ENCODE peak calls at places on chromosomes 4 and X, in five cellular contexts. G is endothelial cell of umbilical vein, L is astrocyte, Z is neural progenitor cell, U is PC-3. H is an unnamed sample.

GRCh38 chr4:163895369-163896005 is 401.0 kb downstream of the TMA16 start:
- DNase-seq in G (no peak), L (no peak), Z (no peak), U (no peak), H (no peak)

GRCh38 chr4:137994858-137995257 is 247.3 kb downstream of the SLC7A11 start:
- DNase-seq in G (no peak), L (peak), Z (no peak), U (no peak), H (no peak)

GRCh38 chr4:98253499-98253898 is 7.7 kb upstream of the RAP1GDS1 start:
- DNase-seq in G (no peak), L (no peak), Z (no peak), U (no peak), H (no peak)

GRCh38 chrX:128458888-128459287 is 406.7 kb upstream of the ACTRT1 start:
- DNase-seq in G (no peak), L (peak), Z (no peak), U (peak), H (no peak)

GRCh38 chr4:60432911-60433310 is 767.2 kb upstream of the ADGRL3 start:
- DNase-seq in G (no peak), L (no peak), Z (no peak), U (no peak), H (no peak)

GRCh38 chr4:70722199-70722791 is 531 bp downstream of the RUFY3 start:
- DNase-seq in G (no peak), L (peak), Z (no peak), U (no peak), H (no peak)

GRCh38 chr4:186900980-186901379 is 177.3 kb upstream of the FAT1 start:
- DNase-seq in G (no peak), L (peak), Z (no peak), U (no peak), H (no peak)

GRCh38 chr4:55625835-55626234 is 10.3 kb downstream of the NMU start:
- DNase-seq in G (no peak), L (no peak), Z (no peak), U (no peak), H (no peak)

GRCh38 chrX:2401201-2401589 is 99.6 kb downstream of the DHRSX start:
- DNase-seq in G (no peak), L (peak), Z (no peak), U (no peak), H (no peak)

GRCh38 chrX:12441376-12442128 is 303.3 kb downstream of the FRMPD4 start:
- DNase-seq in G (no peak), L (peak), Z (no peak), U (peak), H (no peak)

GRCh38 chrX:133297284-133297683 is 79.1 kb upstream of the TFDP3 start:
- DNase-seq in G (no peak), L (peak), Z (no peak), U (peak), H (peak)

GRCh38 chr4:137387924-137388323 is 144.4 kb downstream of the PCDH18 start:
- DNase-seq in G (peak), L (peak), Z (no peak), U (no peak), H (peak)

GRCh38 chr4:28176942-28177341 is 1316.3 kb downstream of the STIM2 start:
- DNase-seq in G (no peak), L (no peak), Z (no peak), U (no peak), H (no peak)

GRCh38 chrX:153600032-153600373 is 1.1 kb upstream of the CCNQ start:
- DNase-seq in G (no peak), L (no peak), Z (no peak), U (no peak), H (no peak)

GRCh38 chrX:150984164-150984824 is 1.2 kb downstream of the HMGB3 start:
- DNase-seq in G (no peak), L (no peak), Z (peak), U (no peak), H (peak)

GRCh38 chr4:47664051-47664826 is 173.6 kb downstream of the CORIN start:
- DNase-seq in G (no peak), L (no peak), Z (no peak), U (no peak), H (no peak)

GRCh38 chr4:111954546-111954945 is 190.7 kb upstream of the FAM241A start:
- DNase-seq in G (no peak), L (no peak), Z (no peak), U (no peak), H (no peak)

GRCh38 chr4:69786547-69786946 is 26.1 kb upstream of the SULT1B1 start:
- DNase-seq in G (no peak), L (no peak), Z (no peak), U (no peak), H (no peak)

GRCh38 chr4:159171287-159171686 is 68.4 kb downstream of the RAPGEF2 start:
- DNase-seq in G (no peak), L (peak), Z (no peak), U (peak), H (no peak)

GRCh38 chrX:23784487-23785301 is 1.7 kb downstream of the SAT1 start:
- DNase-seq in G (peak), L (peak), Z (no peak), U (peak), H (no peak)

GRCh38 chr4:147160908-147161513 is 215.3 kb upstream of the TTC29 start:
- DNase-seq in G (peak), L (peak), Z (peak), U (peak), H (peak)

GRCh38 chr4:95155759-95156451 is 392.9 kb downstream of the UNC5C start:
- DNase-seq in G (peak), L (peak), Z (peak), U (peak), H (peak)

GRCh38 chrX:104113237-104113965 is 1.1 kb downstream of the ZCCHC18 start:
- DNase-seq in G (peak), L (peak), Z (peak), U (peak), H (peak)

GRCh38 chr4:10701702-10702460 is 17.3 kb upstream of the CLNK start:
- DNase-seq in G (no peak), L (peak), Z (no peak), U (peak), H (no peak)

GRCh38 chrX:40368611-40369061 is 212.1 kb upstream of the ATP6AP2 start:
- DNase-seq in G (no peak), L (no peak), Z (no peak), U (no peak), H (no peak)

GRCh38 chrX:1111543-1112300 is 100.7 kb downstream of the CRLF2 start:
- DNase-seq in G (no peak), L (no peak), Z (peak), U (no peak), H (no peak)

GRCh38 chrX:118973389-118974087 is 880 bp upstream of the LONRF3 start:
- DNase-seq in G (no peak), L (no peak), Z (peak), U (peak), H (no peak)
- TF ChIP-seq EZH2 in G (peak), L (no peak), Z (peak), U (no peak), H (peak)

GRCh38 chr4:145044341-145044740 is 53.7 kb downstream of the ANAPC10 start:
- DNase-seq in G (no peak), L (peak), Z (no peak), U (no peak), H (no peak)
- TF ChIP-seq CTCF in G (no peak), L (no peak), Z (no peak), U (no peak), H (no peak)

GRCh38 chr4:139524062-139524631 is 31.9 kb downstream of the SETD7 start:
- DNase-seq in G (no peak), L (peak), Z (peak), U (peak), H (no peak)

GRCh38 chr4:139521764-139522373 is 34.1 kb downstream of the SETD7 start:
- DNase-seq in G (no peak), L (no peak), Z (no peak), U (no peak), H (no peak)

GRCh38 chr4:139525414-139525813 is 30.6 kb downstream of the SETD7 start:
- DNase-seq in G (no peak), L (no peak), Z (no peak), U (no peak), H (no peak)

GRCh38 chr4:139523076-139523475 is 32.9 kb downstream of the SETD7 start:
- DNase-seq in G (peak), L (peak), Z (no peak), U (peak), H (no peak)

DNA sequence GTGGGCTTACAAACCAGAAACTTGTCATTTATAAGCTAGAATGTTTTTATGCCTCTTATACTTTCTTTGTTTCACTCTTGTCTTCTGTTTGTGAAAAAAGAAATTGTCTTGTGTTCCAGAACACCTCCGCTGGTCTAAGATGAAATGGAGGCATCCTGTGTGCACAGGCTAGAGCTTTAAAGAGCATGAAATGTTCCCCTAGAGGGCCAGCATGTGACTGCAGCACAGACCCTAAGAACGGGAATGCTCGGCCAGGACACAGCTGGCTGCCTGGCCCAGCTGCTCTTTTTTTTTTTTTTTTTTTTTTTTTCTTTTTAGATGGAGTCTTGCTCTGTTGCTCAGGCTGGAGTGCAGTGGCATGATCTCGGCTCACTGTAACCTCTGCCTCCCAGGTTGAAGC is 33.6 kb downstream of the SETD7 start:
- DNase-seq in G (no peak), L (no peak), Z (peak), U (no peak), H (no peak)
- H3K27ac ChIP-seq in G (no peak), L (no peak), Z (no peak), U (no peak), H (no peak)

DNA sequence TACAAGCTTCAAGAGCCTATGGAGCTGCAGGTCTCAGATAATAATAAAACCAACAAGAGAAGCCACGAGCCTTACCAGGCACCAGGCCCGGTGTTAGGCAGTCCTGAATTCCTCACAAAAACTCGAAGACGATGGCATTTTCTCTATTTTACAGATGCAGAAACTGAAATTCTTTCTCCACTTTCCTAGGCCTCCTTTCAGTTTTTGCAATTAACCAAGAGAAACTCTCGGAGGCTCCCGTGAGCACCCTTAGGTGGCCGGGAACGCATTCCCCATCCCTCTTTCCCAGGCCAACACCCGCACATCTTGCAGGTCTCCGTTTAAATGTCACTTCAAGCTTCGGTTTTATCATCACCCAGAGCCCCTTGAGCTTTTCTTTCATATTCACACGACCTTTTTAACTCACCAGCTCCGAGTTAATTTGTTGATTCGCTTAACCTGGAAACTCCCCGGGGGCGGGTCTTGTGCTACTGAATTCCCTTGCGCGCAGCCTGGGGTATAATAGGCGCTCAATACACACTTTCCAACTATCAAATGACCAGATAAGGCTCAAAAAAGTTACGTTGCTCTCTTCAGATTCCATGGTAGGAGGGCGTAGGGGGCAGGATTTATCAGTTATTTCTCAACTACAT is 6.2 kb upstream of the GSX2 start:
- DNase-seq in G (no peak), L (no peak), Z (peak), U (no peak), H (no peak)
- TF ChIP-seq EZH2 in G (no peak), L (no peak), Z (peak), U (no peak), H (no peak)

DNA sequence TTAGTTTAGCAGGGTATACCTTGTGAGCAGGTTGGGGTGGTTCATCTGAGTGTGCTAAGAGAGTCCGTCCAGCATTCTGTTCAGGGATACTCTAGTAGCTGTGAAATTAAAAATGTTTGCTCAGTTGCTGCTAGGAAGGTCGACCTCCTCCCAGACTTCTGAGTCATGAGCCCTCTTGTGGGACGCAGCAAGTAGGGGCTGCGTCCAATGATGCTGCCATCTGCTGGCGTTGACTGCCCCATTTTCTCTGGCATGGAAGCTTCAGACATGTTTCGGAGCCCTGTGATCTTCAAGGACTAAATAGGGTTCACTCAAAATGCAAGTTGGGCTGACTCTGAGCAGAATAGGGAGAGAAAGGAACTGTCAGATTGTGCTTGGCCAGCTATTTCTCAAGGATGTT is 201.0 kb upstream of the ARSJ start:
- DNase-seq in G (peak), L (peak), Z (peak), U (peak), H (peak)
- TF ChIP-seq CTCF in G (peak), L (peak), Z (peak), U (peak), H (peak)

GRCh38 chr4:107645604-107646003 is 74.4 kb downstream of the PAPSS1 start:
- DNase-seq in G (no peak), L (no peak), Z (peak), U (no peak), H (no peak)
- H3K27ac ChIP-seq in G (no peak), L (no peak), Z (no peak), U (no peak), H (no peak)

GRCh38 chrX:72132456-72132855 is 741 bp upstream of the RTL5 start:
- DNase-seq in G (no peak), L (no peak), Z (no peak), U (no peak), H (no peak)
- TF ChIP-seq EZH2 in G (no peak), L (no peak), Z (no peak), U (no peak), H (no peak)

GRCh38 chr4:176335421-176335820 is 15.7 kb downstream of the SPCS3 start:
- DNase-seq in G (no peak), L (peak), Z (no peak), U (peak), H (no peak)
- TF ChIP-seq CTCF in G (no peak), L (no peak), Z (no peak), U (no peak), H (no peak)